ENCODE peak calls at places on chromosomes 5 and 9, in four cellular contexts. Q is stimulated activated CD8-positive, alpha-beta memory T cell treated with anti-CD3 and anti-CD28 coated beads, Interleukin-7, amount 100 ng/mL, for 48 hours; N is stimulated activated CD4-positive, alpha-beta T cell treated with anti-CD3 and anti-CD28 coated beads, TNF-alpha, amount 100 ng/mL, for 1 hour; Y is K562. U is an unnamed sample.

GRCh38 chr5:149930060-149930753 is 14.4 kb downstream of the PDE6A start:
- DNase-seq in Q (no peak), N (no peak), Y (no peak), U (no peak)

GRCh38 chr9:121783126-121783522 is 131.7 kb downstream of the DAB2IP start:
- DNase-seq in Q (no peak), N (no peak), Y (no peak), U (no peak)

GRCh38 chr9:7777776-7778175 is 21.8 kb downstream of the DMAC1 start:
- DNase-seq in Q (no peak), N (no peak), Y (no peak), U (no peak)

GRCh38 chr5:171336486-171337206 is 27.6 kb downstream of the TLX3 start:
- DNase-seq in Q (no peak), N (no peak), Y (peak; percentile 47), U (peak; percentile 28)

GRCh38 chr9:136196465-136197371 is 8.2 kb downstream of the LHX3 start:
- DNase-seq in Q (no peak), N (no peak), Y (no peak), U (no peak)

GRCh38 chr5:18740301-18740700 is 1106.0 kb downstream of the TAF11L14 start:
- DNase-seq in Q (no peak), N (no peak), Y (no peak), U (no peak)

GRCh38 chr5:55507574-55507973 is 27.2 kb downstream of the PLPP1 start:
- DNase-seq in Q (no peak), N (no peak), Y (no peak), U (no peak)

GRCh38 chr9:89144242-89144641 is 34.4 kb downstream of the SHC3 start:
- DNase-seq in Q (no peak), N (no peak), Y (no peak), U (no peak)

GRCh38 chr9:93081931-93082330 is 14.1 kb upstream of the CARD19 start:
- DNase-seq in Q (no peak), N (no peak), Y (no peak), U (peak; percentile 79)

GRCh38 chr9:30178586-30178985 is 2205.9 kb upstream of the ACO1 start:
- DNase-seq in Q (no peak), N (no peak), Y (no peak), U (no peak)

GRCh38 chr5:132788990-132789886 is 12.2 kb upstream of the SEPTIN8 start:
- DNase-seq in Q (no peak), N (no peak), Y (peak; percentile 28), U (no peak)

GRCh38 chr5:142378737-142379365 is 54.0 kb upstream of the SPRY4 start:
- DNase-seq in Q (no peak), N (no peak), Y (no peak), U (no peak)

GRCh38 chr5:39257554-39257953 is 38.2 kb upstream of the FYB1 start:
- DNase-seq in Q (no peak), N (no peak), Y (no peak), U (no peak)

GRCh38 chr9:94806307-94806893 is 79.9 kb downstream of the AOPEP start:
- DNase-seq in Q (no peak), N (no peak), Y (no peak), U (no peak)

GRCh38 chr9:136771907-136772306 is 7.6 kb upstream of the LCN15 start:
- DNase-seq in Q (no peak), N (no peak), Y (no peak), U (no peak)

GRCh38 chr5:170623576-170624181 is 119.9 kb downstream of the KCNIP1 start:
- DNase-seq in Q (no peak), N (no peak), Y (peak; percentile 65), U (peak; percentile 19)

GRCh38 chr9:120791161-120791560 is 2.1 kb downstream of the FBXW2 start:
- DNase-seq in Q (no peak), N (no peak), Y (no peak), U (no peak)

GRCh38 chr5:139765409-139766217 is 30.0 kb upstream of the PSD2 start:
- DNase-seq in Q (no peak), N (peak; percentile 24), Y (peak; percentile 87), U (no peak)

GRCh38 chr5:56282951-56283350 is 49.8 kb upstream of the ANKRD55 start:
- DNase-seq in Q (no peak), N (no peak), Y (no peak), U (no peak)

GRCh38 chr9:92730897-92731296 is 33.7 kb downstream of the BICD2 start:
- DNase-seq in Q (no peak), N (no peak), Y (no peak), U (no peak)

GRCh38 chr9:117987945-117988344 is 283.7 kb downstream of the TLR4 start:
- DNase-seq in Q (no peak), N (no peak), Y (no peak), U (no peak)

U was measured in NCI-H226.